ENCODE peak calls at places on chromosomes 1 and 21, in ten cellular contexts. V is tibial artery; L is suprapubic skin; R is lung; Z is A549; I is left ventricle myocardium inferior; H is CD8-positive, alpha-beta T cell; Q is hepatocyte; J is body of pancreas; B is kidney. P is an unnamed sample. For H3K9me3 and H3K4me1, the result is how much of the 10 kb centered on the place peaks cover.

GRCh38 chr1:87644500-87645245 is 316.0 kb downstream of the LMO4 start:
- DNase-seq in V (no peak), L (no peak), R (no peak), Z (no peak), I (no peak), H (no peak), Q (peak), J (no peak), B (no peak), P (no peak)

GRCh38 chr1:57218487-57219079 is 205.3 kb downstream of the DAB1 start:
- DNase-seq in V (no peak), L (no peak), R (no peak), Z (no peak), I (no peak), H (no peak), Q (peak), J (no peak), B (no peak), P (no peak)

GRCh38 chr21:16541366-16541765 is 811.6 kb downstream of the USP25 start:
- DNase-seq in V (no peak), L (no peak), R (no peak), Z (no peak), I (no peak), H (no peak), Q (no peak), J (no peak), B (no peak), P (no peak)

GRCh38 chr1:28926629-28927441 is 12.5 kb downstream of the EPB41 start:
- DNase-seq in V (no peak), L (no peak), R (no peak), Z (no peak), I (no peak), H (no peak), Q (no peak), J (no peak), B (no peak), P (no peak)

GRCh38 chr1:205313681-205314308 is 7.8 kb downstream of the NUAK2 start:
- DNase-seq in V (peak), L (no peak), R (peak), Z (peak), I (peak), H (no peak), Q (peak), J (no peak), B (peak), P (peak)

GRCh38 chr1:31306278-31306677 is 9.4 kb downstream of the ZCCHC17 start:
- DNase-seq in V (no peak), L (no peak), R (no peak), Z (peak), I (no peak), H (no peak), Q (peak), J (no peak), B (no peak), P (no peak)

GRCh38 chr1:54371038-54371935 is 34.9 kb downstream of the SSBP3 start:
- DNase-seq in V (no peak), L (no peak), R (no peak), Z (no peak), I (no peak), H (no peak), Q (no peak), J (peak), B (no peak), P (no peak)

GRCh38 chr1:55065649-55066048 is 26.3 kb downstream of the PCSK9 start:
- DNase-seq in V (no peak), L (no peak), R (no peak), Z (no peak), I (no peak), H (no peak), Q (no peak), J (no peak), B (no peak), P (no peak)

GRCh38 chr1:1621682-1622577 is 6.6 kb downstream of the MIB2 start:
- DNase-seq in V (no peak), L (no peak), R (no peak), Z (no peak), I (no peak), H (no peak), Q (peak), J (no peak), B (peak), P (no peak)

GRCh38 chr1:33698316-33699035 is 165.4 kb upstream of the HMGB4 start:
- DNase-seq in V (no peak), L (no peak), R (peak), Z (no peak), I (no peak), H (no peak), Q (no peak), J (no peak), B (no peak), P (peak)

DNA sequence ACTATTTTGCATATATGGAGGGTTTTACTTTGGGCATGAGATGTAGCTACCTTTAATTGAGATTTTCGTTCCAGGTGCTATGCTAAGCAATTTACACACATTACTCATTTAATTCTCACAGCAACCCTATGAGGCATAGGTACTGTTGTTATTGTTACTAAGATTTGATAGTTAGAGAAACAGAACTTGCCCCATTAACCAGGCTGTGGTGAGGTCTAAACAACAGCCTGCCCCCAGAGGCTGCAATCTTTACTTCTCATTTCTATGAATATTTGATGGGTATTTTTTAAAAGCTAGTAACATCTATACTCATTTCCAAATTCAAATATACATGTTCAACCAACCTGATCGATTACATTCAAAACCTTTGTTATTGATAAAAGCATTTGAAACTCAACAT is 155.6 kb downstream of the GALNT2 start:
- DNase-seq in V (no peak), L (no peak), R (no peak), Z (no peak), I (no peak), H (no peak), Q (no peak), J (no peak), B (no peak), P (no peak)
- TF ChIP-seq CTCF in V (no peak), L (no peak), R (no peak), Z (no peak), I (no peak), H (no peak), Q (peak), J (no peak), B (no peak), P (no peak)

DNA sequence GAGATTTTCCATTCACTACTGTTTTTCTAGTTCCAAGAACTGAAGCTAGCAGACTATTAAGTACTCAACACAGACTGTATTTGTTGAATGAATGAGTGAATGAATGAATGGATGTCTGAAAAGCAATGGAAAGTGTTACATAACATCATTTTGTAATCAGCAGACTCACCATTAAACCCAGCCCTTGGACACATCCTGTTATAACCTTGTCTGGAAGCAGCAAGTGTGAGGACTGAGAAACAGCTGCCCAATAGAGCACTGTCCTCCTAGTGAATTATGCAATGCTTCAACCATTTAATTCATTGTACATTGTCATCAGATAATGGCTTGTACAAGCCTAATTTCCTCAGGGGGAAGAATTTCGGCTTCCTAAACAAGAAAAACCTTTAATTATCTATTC is 391.0 kb downstream of the LTN1 start:
- DNase-seq in V (no peak), L (no peak), R (peak), Z (no peak), I (no peak), H (no peak), Q (no peak), J (no peak), B (no peak), P (no peak)
- H3K9me3 ChIP-seq in V (under half), L (under half), R (under half), Z (under half), I (under half), H (under half), Q (under half), J (under half), B (under half), P (under half)

GRCh38 chr21:37450385-37451044 is 83.9 kb downstream of the DYRK1A start:
- DNase-seq in V (no peak), L (no peak), R (no peak), Z (no peak), I (no peak), H (no peak), Q (no peak), J (no peak), B (no peak), P (no peak)

GRCh38 chr21:37451446-37451845 is 84.9 kb downstream of the DYRK1A start:
- DNase-seq in V (no peak), L (no peak), R (no peak), Z (no peak), I (no peak), H (no peak), Q (no peak), J (no peak), B (no peak), P (no peak)

GRCh38 chr21:37453350-37453749 is 86.8 kb downstream of the DYRK1A start:
- DNase-seq in V (no peak), L (no peak), R (no peak), Z (no peak), I (no peak), H (no peak), Q (no peak), J (no peak), B (no peak), P (no peak)

GRCh38 chr21:37454869-37455503 is 88.4 kb downstream of the DYRK1A start:
- DNase-seq in V (no peak), L (no peak), R (no peak), Z (no peak), I (no peak), H (no peak), Q (no peak), J (no peak), B (no peak), P (no peak)

GRCh38 chr21:37452222-37452621 is 85.6 kb downstream of the DYRK1A start:
- DNase-seq in V (no peak), L (no peak), R (no peak), Z (no peak), I (peak), H (no peak), Q (peak), J (no peak), B (no peak), P (no peak)
- H3K4me1 ChIP-seq in V (under half), L (under half), R (under half), Z (half or more), I (half or more), H (under half), Q (under half), J (under half), B (under half), P (half or more)

GRCh38 chr1:162633327-162633762 is 1.1 kb downstream of the DDR2 start:
- DNase-seq in V (peak), L (no peak), R (no peak), Z (no peak), I (no peak), H (no peak), Q (peak), J (no peak), B (no peak), P (no peak)
- TF ChIP-seq CTCF in V (no peak), L (no peak), R (no peak), Z (no peak), I (peak), H (no peak), Q (no peak), J (no peak), B (no peak), P (no peak)

GRCh38 chr1:160496334-160496733 is 26.7 kb downstream of the SLAMF6 start:
- DNase-seq in V (no peak), L (no peak), R (no peak), Z (no peak), I (no peak), H (no peak), Q (no peak), J (no peak), B (no peak), P (no peak)

GRCh38 chr1:160500321-160500990 is 22.6 kb downstream of the SLAMF6 start:
- DNase-seq in V (no peak), L (no peak), R (no peak), Z (no peak), I (no peak), H (no peak), Q (no peak), J (no peak), B (no peak), P (no peak)

GRCh38 chr1:160503087-160503486 is 20.0 kb downstream of the SLAMF6 start:
- DNase-seq in V (no peak), L (no peak), R (no peak), Z (no peak), I (no peak), H (no peak), Q (no peak), J (no peak), B (no peak), P (no peak)

GRCh38 chr1:160494620-160495019 is 28.4 kb downstream of the SLAMF6 start:
- DNase-seq in V (no peak), L (no peak), R (no peak), Z (peak), I (no peak), H (no peak), Q (peak), J (peak), B (no peak), P (no peak)

GRCh38 chr1:160499631-160500030 is 23.4 kb downstream of the SLAMF6 start:
- DNase-seq in V (peak), L (no peak), R (no peak), Z (no peak), I (no peak), H (no peak), Q (no peak), J (no peak), B (no peak), P (no peak)
- H3K9me3 ChIP-seq in V (under half), L (under half), R (under half), Z (under half), I (under half), H (under half), Q (under half), J (under half), B (under half), P (under half)

GRCh38 chr1:226407199-226407496 is 745 bp downstream of the PARP1 start:
- DNase-seq in V (no peak), L (no peak), R (no peak), Z (no peak), I (no peak), H (no peak), Q (no peak), J (no peak), B (no peak), P (no peak)

GRCh38 chr1:226404063-226404903 is 3.6 kb downstream of the PARP1 start:
- DNase-seq in V (no peak), L (no peak), R (no peak), Z (no peak), I (no peak), H (no peak), Q (no peak), J (no peak), B (no peak), P (no peak)

GRCh38 chr1:226406401-226406881 is 1.5 kb downstream of the PARP1 start:
- DNase-seq in V (no peak), L (no peak), R (no peak), Z (peak), I (no peak), H (no peak), Q (no peak), J (no peak), B (no peak), P (no peak)

GRCh38 chr1:226404904-226405222 is 3.0 kb downstream of the PARP1 start:
- DNase-seq in V (no peak), L (no peak), R (no peak), Z (no peak), I (no peak), H (no peak), Q (no peak), J (no peak), B (no peak), P (no peak)

GRCh38 chr1:226405411-226405988 is 2.4 kb downstream of the PARP1 start:
- DNase-seq in V (no peak), L (no peak), R (no peak), Z (no peak), I (no peak), H (no peak), Q (no peak), J (no peak), B (no peak), P (no peak)
- H3K4me1 ChIP-seq in V (under half), L (under half), R (under half), Z (under half), I (half or more), H (under half), Q (under half), J (under half), B (under half), P (half or more)

GRCh38 chr1:160884579-160884978 is 401 bp downstream of the ITLN1 start:
- DNase-seq in V (no peak), L (no peak), R (no peak), Z (peak), I (no peak), H (no peak), Q (no peak), J (no peak), B (no peak), P (peak)
- TF ChIP-seq CTCF in V (peak), L (peak), R (no peak), Z (no peak), I (no peak), H (peak), Q (no peak), J (peak), B (peak), P (no peak)

GRCh38 chr1:153548722-153549695 is at the start of gene S100A3:
- DNase-seq in V (peak), L (no peak), R (no peak), Z (peak), I (peak), H (no peak), Q (peak), J (no peak), B (peak), P (no peak)
- H3K9me3 ChIP-seq in V (under half), L (under half), R (under half), Z (under half), I (under half), H (under half), Q (under half), J (under half), B (under half), P (under half)

DNA sequence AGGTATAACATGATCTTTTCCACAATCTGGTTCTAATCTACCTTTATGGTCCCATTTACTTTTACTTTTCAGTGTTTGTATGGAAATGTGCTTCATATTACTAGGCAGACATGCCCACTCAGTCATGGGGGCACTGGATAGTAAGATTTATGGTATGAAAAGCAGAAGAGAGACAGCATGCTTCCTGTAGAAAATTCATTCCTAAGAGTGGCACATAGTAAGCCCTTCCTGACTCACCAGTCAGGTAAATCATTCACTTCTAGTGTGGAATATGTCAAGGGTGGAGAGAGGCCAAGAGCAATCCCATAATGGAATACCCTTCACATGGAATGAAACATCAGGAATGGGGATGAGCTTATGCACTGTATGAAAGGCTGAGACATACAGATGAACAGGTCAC is 49.5 kb upstream of the BCL10 start:
- DNase-seq in V (no peak), L (no peak), R (no peak), Z (peak), I (no peak), H (no peak), Q (peak), J (no peak), B (no peak), P (no peak)
- H3K4me1 ChIP-seq in V (under half), L (under half), R (under half), Z (half or more), I (under half), H (under half), Q (under half), J (under half), B (under half), P (under half)

GRCh38 chr1:203528098-203528497 is 34.1 kb downstream of the OPTC start:
- DNase-seq in V (no peak), L (no peak), R (no peak), Z (no peak), I (no peak), H (no peak), Q (no peak), J (no peak), B (no peak), P (no peak)
- TF ChIP-seq CTCF in V (no peak), L (no peak), R (no peak), Z (no peak), I (no peak), H (no peak), Q (no peak), J (no peak), B (no peak), P (no peak)